ENCODE peak calls at places on chromosomes 13 and 19, in nine cellular contexts. S is EL, Q is fibroblast of lung, W is heart right ventricle, D is GM12878, F is sciatic nerve, L is T-helper 1 cell, T is islet precursor cell, J is neural progenitor cell. V is an unnamed sample.

GRCh38 chr13:19055611-19056010 is 126.0 kb downstream of the TUBA3C start:
- DNase-seq in Q (no peak), D (no peak), J (no peak), F (no peak), S (no peak), T (no peak), W (no peak), L (no peak), V (no peak)

GRCh38 chr19:31503211-31503610 is 154.0 kb upstream of the TSHZ3 start:
- DNase-seq in T (peak; percentile 22), L (no peak), J (no peak), Q (no peak), D (no peak), S (no peak), W (no peak), F (no peak), V (no peak)

GRCh38 chr13:110450941-110451340 is 110.6 kb downstream of the RAB20 start:
- DNase-seq in L (no peak), Q (no peak), W (no peak), D (no peak), J (no peak), S (no peak), F (no peak), T (no peak), V (no peak)

GRCh38 chr19:11479470-11480080 is 1.3 kb downstream of the ELAVL3 start:
- DNase-seq in Q (no peak), W (peak; percentile 38), S (no peak), L (no peak), F (no peak), D (no peak), J (peak; percentile 85), T (peak; percentile 80), V (peak; percentile 72)

GRCh38 chr13:42401376-42401775 is 129.4 kb downstream of the AKAP11 start:
- DNase-seq in F (no peak), L (no peak), S (no peak), J (no peak), D (no peak), W (no peak), Q (no peak), T (no peak), V (no peak)

GRCh38 chr13:91101436-91101835 is 246.1 kb upstream of the MIR17HG start:
- DNase-seq in T (no peak), Q (no peak), J (peak; percentile 58), W (no peak), F (no peak), D (no peak), S (no peak), L (no peak), V (no peak)

GRCh38 chr19:11528551-11529341 is at the start of gene ECSIT:
- DNase-seq in L (peak; percentile 82), F (peak; percentile 98), S (peak; percentile 100), D (peak; percentile 90), T (peak; percentile 100), J (peak; percentile 97), Q (peak; percentile 98), W (peak; percentile 96), V (peak; percentile 98)

GRCh38 chr19:18424890-18425514 is 5.8 kb downstream of the SSBP4 start:
- DNase-seq in Q (no peak), D (no peak), W (no peak), S (no peak), F (no peak), L (no peak), J (no peak), T (no peak), V (no peak)

GRCh38 chr19:3175761-3176714 is 2.5 kb upstream of the S1PR4 start:
- DNase-seq in L (no peak), Q (peak; percentile 39), W (no peak), J (no peak), S (peak; percentile 90), T (peak; percentile 56), D (peak; percentile 57), F (no peak), V (no peak)

GRCh38 chr19:48342841-48343540 is 17.6 kb downstream of the EMP3 start:
- DNase-seq in T (no peak), J (no peak), S (peak; percentile 68), Q (no peak), D (no peak), F (no peak), W (no peak), L (no peak), V (no peak)

GRCh38 chr13:69565334-69565733 is 542.3 kb upstream of the ATXN8OS start:
- DNase-seq in S (no peak), T (peak; percentile 82), F (no peak), L (no peak), J (peak; percentile 56), Q (peak; percentile 41), D (peak; percentile 12), W (no peak), V (no peak)

GRCh38 chr13:113916330-113916815 is 52.5 kb upstream of the GAS6 start:
- DNase-seq in D (no peak), T (no peak), L (no peak), S (no peak), F (no peak), W (no peak), Q (peak; percentile 84), J (no peak), V (no peak)

GRCh38 chr19:12841094-12841493 is 2.8 kb downstream of the MAST1 start:
- DNase-seq in S (peak; percentile 19), L (no peak), J (peak; percentile 100), Q (peak; percentile 30), W (no peak), F (no peak), D (no peak), T (peak; percentile 94), V (no peak)

GRCh38 chr13:28494861-28495585 is at the start of gene FLT1:
- DNase-seq in F (peak; percentile 62), T (peak; percentile 91), W (peak; percentile 79), L (no peak), S (peak; percentile 82), D (no peak), Q (no peak), J (peak; percentile 80), V (no peak)

GRCh38 chr13:74026753-74027152 is 107.5 kb downstream of the KLF12 start:
- DNase-seq in S (peak; percentile 32), D (peak; percentile 71), J (no peak), L (peak; percentile 52), T (peak; percentile 89), F (no peak), Q (no peak), W (no peak), V (no peak)

GRCh38 chr19:58063712-58064111 is 4.6 kb downstream of the ZNF135 start:
- DNase-seq in Q (no peak), D (no peak), T (no peak), S (no peak), L (no peak), J (no peak), W (no peak), F (no peak), V (no peak)

GRCh38 chr19:29966594-29967249 is 24.7 kb downstream of the URI1 start:
- DNase-seq in S (peak; percentile 28), T (no peak), D (no peak), J (no peak), Q (peak; percentile 57), L (no peak), F (no peak), W (no peak), V (no peak)

GRCh38 chr19:50285833-50286232 is 43.3 kb downstream of the KCNC3 start:
- DNase-seq in S (no peak), F (no peak), D (no peak), T (no peak), Q (no peak), L (no peak), W (no peak), J (no peak), V (no peak)

GRCh38 chr13:80037505-80037888 is 303.4 kb downstream of the SPRY2 start:
- DNase-seq in W (no peak), Q (peak; percentile 82), L (no peak), D (no peak), J (no peak), S (peak; percentile 91), F (no peak), T (peak; percentile 68), V (no peak)

GRCh38 chr19:53808710-53809125 is 15.4 kb downstream of the NLRP12 start:
- DNase-seq in T (peak; percentile 63), S (peak; percentile 53), L (no peak), D (no peak), F (no peak), J (peak; percentile 68), Q (peak; percentile 54), W (no peak), V (no peak)

GRCh38 chr19:38728752-38729541 is 15.3 kb downstream of the CAPN12 start:
- DNase-seq in F (peak; percentile 59), T (no peak), D (no peak), S (no peak), Q (no peak), W (no peak), L (no peak), J (no peak), V (peak; percentile 76)

GRCh38 chr13:38824342-38824741 is 137.5 kb downstream of the FREM2 start:
- DNase-seq in T (no peak), Q (no peak), W (no peak), F (no peak), L (no peak), S (no peak), D (peak; percentile 36), J (no peak), V (no peak)

GRCh38 chr13:50425772-50426171 is 410.5 kb downstream of the KCNRG start:
- DNase-seq in Q (no peak), D (no peak), W (no peak), L (no peak), T (no peak), S (no peak), J (no peak), F (no peak), V (no peak)

GRCh38 chr13:93529961-93530360 is 303.4 kb downstream of the GPC6 start:
- DNase-seq in L (no peak), T (no peak), F (no peak), J (no peak), D (no peak), W (no peak), S (no peak), Q (peak; percentile 44), V (no peak)

GRCh38 chr13:31236211-31236786 is 36.5 kb downstream of the B3GLCT start:
- DNase-seq in T (no peak), Q (peak; percentile 72), D (no peak), J (peak; percentile 67), S (peak; percentile 37), W (no peak), L (no peak), F (no peak), V (no peak)

GRCh38 chr13:75308222-75308621 is 173.7 kb downstream of the TBC1D4 start:
- DNase-seq in F (no peak), T (no peak), Q (no peak), S (no peak), L (no peak), J (no peak), D (no peak), W (no peak), V (no peak)

GRCh38 chr19:29524912-29525870 is 603 bp upstream of the VSTM2B start:
- DNase-seq in J (peak; percentile 66), F (no peak), L (no peak), W (no peak), S (no peak), Q (no peak), D (no peak), T (no peak), V (peak; percentile 61)